ENCODE peak calls at places on chromosome 4, in nine cellular contexts. One of them, this sample, is unnamed.

GRCh38 chr4:155854597-155855226 is 11.4 kb downstream of the ASIC5 start:
- DNase-seq in GM23248: peak
- DNase-seq in BE2C: no peak
- DNase-seq in upper lobe of right lung: no peak
- DNase-seq in heart right ventricle: no peak
- DNase-seq in cardiac muscle cell: no peak
- DNase-seq in choroid plexus epithelial cell: peak
- DNase-seq in CD8-positive, alpha-beta T cell: no peak
- DNase-seq in H7: no peak
- DNase-seq in this sample: no peak

GRCh38 chr4:142435599-142436235 is 410.4 kb downstream of the INPP4B start:
- DNase-seq in CD8-positive, alpha-beta T cell: no peak
- DNase-seq in H7: peak
- DNase-seq in choroid plexus epithelial cell: peak
- DNase-seq in heart right ventricle: no peak
- DNase-seq in cardiac muscle cell: peak
- DNase-seq in BE2C: peak
- DNase-seq in upper lobe of right lung: no peak
- DNase-seq in GM23248: no peak
- DNase-seq in this sample: no peak

GRCh38 chr4:168449740-168450442 is 30.4 kb downstream of the DDX60L start:
- DNase-seq in CD8-positive, alpha-beta T cell: no peak
- DNase-seq in upper lobe of right lung: no peak
- DNase-seq in GM23248: peak
- DNase-seq in BE2C: peak
- DNase-seq in H7: no peak
- DNase-seq in choroid plexus epithelial cell: peak
- DNase-seq in heart right ventricle: no peak
- DNase-seq in cardiac muscle cell: no peak
- DNase-seq in this sample: no peak

GRCh38 chr4:84750260-84750955 is 167.5 kb downstream of the CDS1 start:
- DNase-seq in choroid plexus epithelial cell: peak
- DNase-seq in cardiac muscle cell: peak
- DNase-seq in GM23248: peak
- DNase-seq in upper lobe of right lung: no peak
- DNase-seq in heart right ventricle: no peak
- DNase-seq in H7: peak
- DNase-seq in CD8-positive, alpha-beta T cell: no peak
- DNase-seq in BE2C: peak
- DNase-seq in this sample: peak

GRCh38 chr4:171714791-171715454 is 98.3 kb upstream of the GALNTL6 start:
- DNase-seq in upper lobe of right lung: no peak
- DNase-seq in H7: no peak
- DNase-seq in heart right ventricle: no peak
- DNase-seq in GM23248: no peak
- DNase-seq in cardiac muscle cell: no peak
- DNase-seq in BE2C: no peak
- DNase-seq in choroid plexus epithelial cell: no peak
- DNase-seq in CD8-positive, alpha-beta T cell: no peak
- DNase-seq in this sample: no peak

GRCh38 chr4:169098054-169098896 is 88.2 kb upstream of the CBR4 start:
- DNase-seq in choroid plexus epithelial cell: peak
- DNase-seq in heart right ventricle: no peak
- DNase-seq in BE2C: no peak
- DNase-seq in GM23248: peak
- DNase-seq in H7: no peak
- DNase-seq in cardiac muscle cell: no peak
- DNase-seq in CD8-positive, alpha-beta T cell: no peak
- DNase-seq in upper lobe of right lung: no peak
- DNase-seq in this sample: no peak

GRCh38 chr4:47704693-47705325 is 133.1 kb downstream of the CORIN start:
- DNase-seq in choroid plexus epithelial cell: peak
- DNase-seq in upper lobe of right lung: no peak
- DNase-seq in H7: peak
- DNase-seq in GM23248: peak
- DNase-seq in cardiac muscle cell: peak
- DNase-seq in CD8-positive, alpha-beta T cell: no peak
- DNase-seq in BE2C: peak
- DNase-seq in heart right ventricle: peak
- DNase-seq in this sample: peak

GRCh38 chr4:15938182-15938581 is 358 bp downstream of the FGFBP1 start:
- DNase-seq in heart right ventricle: no peak
- DNase-seq in upper lobe of right lung: peak
- DNase-seq in H7: peak
- DNase-seq in CD8-positive, alpha-beta T cell: no peak
- DNase-seq in cardiac muscle cell: no peak
- DNase-seq in BE2C: no peak
- DNase-seq in choroid plexus epithelial cell: no peak
- DNase-seq in GM23248: peak
- DNase-seq in this sample: no peak

GRCh38 chr4:35970366-35970960 is 273.9 kb downstream of the ARAP2 start:
- DNase-seq in heart right ventricle: no peak
- DNase-seq in GM23248: no peak
- DNase-seq in H7: no peak
- DNase-seq in BE2C: no peak
- DNase-seq in choroid plexus epithelial cell: no peak
- DNase-seq in upper lobe of right lung: no peak
- DNase-seq in CD8-positive, alpha-beta T cell: no peak
- DNase-seq in cardiac muscle cell: no peak
- DNase-seq in this sample: no peak

GRCh38 chr4:169080970-169081369 is 70.9 kb upstream of the CBR4 start:
- DNase-seq in choroid plexus epithelial cell: peak
- DNase-seq in GM23248: no peak
- DNase-seq in upper lobe of right lung: no peak
- DNase-seq in heart right ventricle: peak
- DNase-seq in CD8-positive, alpha-beta T cell: no peak
- DNase-seq in cardiac muscle cell: no peak
- DNase-seq in H7: no peak
- DNase-seq in BE2C: no peak
- DNase-seq in this sample: no peak

GRCh38 chr4:24260922-24261581 is 323.3 kb downstream of the DHX15 start:
- DNase-seq in upper lobe of right lung: no peak
- DNase-seq in heart right ventricle: no peak
- DNase-seq in cardiac muscle cell: no peak
- DNase-seq in H7: no peak
- DNase-seq in CD8-positive, alpha-beta T cell: no peak
- DNase-seq in BE2C: no peak
- DNase-seq in choroid plexus epithelial cell: no peak
- DNase-seq in GM23248: peak
- DNase-seq in this sample: no peak

GRCh38 chr4:41665808-41666207 is 82.7 kb downstream of the PHOX2B start:
- DNase-seq in upper lobe of right lung: no peak
- DNase-seq in H7: no peak
- DNase-seq in cardiac muscle cell: no peak
- DNase-seq in heart right ventricle: no peak
- DNase-seq in BE2C: no peak
- DNase-seq in GM23248: no peak
- DNase-seq in choroid plexus epithelial cell: no peak
- DNase-seq in CD8-positive, alpha-beta T cell: no peak
- DNase-seq in this sample: no peak

GRCh38 chr4:52833941-52834525 is 28.1 kb upstream of the RASL11B start:
- DNase-seq in choroid plexus epithelial cell: peak
- DNase-seq in CD8-positive, alpha-beta T cell: no peak
- DNase-seq in heart right ventricle: no peak
- DNase-seq in BE2C: no peak
- DNase-seq in H7: no peak
- DNase-seq in cardiac muscle cell: no peak
- DNase-seq in GM23248: peak
- DNase-seq in upper lobe of right lung: no peak
- DNase-seq in this sample: no peak

GRCh38 chr4:176001171-176002006 is 64.3 kb upstream of the WDR17 start:
- DNase-seq in upper lobe of right lung: peak
- DNase-seq in heart right ventricle: peak
- DNase-seq in BE2C: peak
- DNase-seq in cardiac muscle cell: peak
- DNase-seq in GM23248: peak
- DNase-seq in H7: peak
- DNase-seq in CD8-positive, alpha-beta T cell: no peak
- DNase-seq in choroid plexus epithelial cell: peak
- DNase-seq in this sample: no peak

GRCh38 chr4:45033676-45034410 is 307.5 kb upstream of the GNPDA2 start:
- DNase-seq in heart right ventricle: peak
- DNase-seq in choroid plexus epithelial cell: no peak
- DNase-seq in BE2C: peak
- DNase-seq in GM23248: no peak
- DNase-seq in upper lobe of right lung: no peak
- DNase-seq in cardiac muscle cell: peak
- DNase-seq in CD8-positive, alpha-beta T cell: no peak
- DNase-seq in H7: no peak
- DNase-seq in this sample: no peak

GRCh38 chr4:81221303-81222081 is 6.5 kb upstream of the PRKG2 start:
- DNase-seq in H7: no peak
- DNase-seq in upper lobe of right lung: no peak
- DNase-seq in GM23248: peak
- DNase-seq in heart right ventricle: no peak
- DNase-seq in cardiac muscle cell: no peak
- DNase-seq in choroid plexus epithelial cell: peak
- DNase-seq in CD8-positive, alpha-beta T cell: no peak
- DNase-seq in BE2C: no peak
- DNase-seq in this sample: no peak

GRCh38 chr4:21507439-21507838 is 441.1 kb downstream of the KCNIP4 start:
- DNase-seq in GM23248: peak
- DNase-seq in upper lobe of right lung: no peak
- DNase-seq in CD8-positive, alpha-beta T cell: no peak
- DNase-seq in H7: no peak
- DNase-seq in heart right ventricle: no peak
- DNase-seq in cardiac muscle cell: no peak
- DNase-seq in choroid plexus epithelial cell: peak
- DNase-seq in BE2C: no peak
- DNase-seq in this sample: peak

GRCh38 chr4:20629180-20630115 is 70.8 kb upstream of the PACRGL start:
- DNase-seq in H7: no peak
- DNase-seq in cardiac muscle cell: no peak
- DNase-seq in CD8-positive, alpha-beta T cell: no peak
- DNase-seq in heart right ventricle: no peak
- DNase-seq in GM23248: no peak
- DNase-seq in BE2C: no peak
- DNase-seq in upper lobe of right lung: no peak
- DNase-seq in choroid plexus epithelial cell: no peak
- DNase-seq in this sample: no peak

GRCh38 chr4:156029691-156030090 is 76.0 kb upstream of the CTSO start:
- DNase-seq in cardiac muscle cell: no peak
- DNase-seq in upper lobe of right lung: no peak
- DNase-seq in BE2C: no peak
- DNase-seq in CD8-positive, alpha-beta T cell: no peak
- DNase-seq in GM23248: no peak
- DNase-seq in H7: no peak
- DNase-seq in heart right ventricle: no peak
- DNase-seq in choroid plexus epithelial cell: no peak
- DNase-seq in this sample: no peak

GRCh38 chr4:17788956-17789355 is 7.5 kb upstream of the FAM184B start:
- DNase-seq in H7: no peak
- DNase-seq in GM23248: peak
- DNase-seq in cardiac muscle cell: no peak
- DNase-seq in BE2C: no peak
- DNase-seq in choroid plexus epithelial cell: no peak
- DNase-seq in heart right ventricle: no peak
- DNase-seq in upper lobe of right lung: no peak
- DNase-seq in CD8-positive, alpha-beta T cell: no peak
- DNase-seq in this sample: no peak

GRCh38 chr4:75514949-75515612 is 808 bp downstream of the THAP6 start:
- DNase-seq in choroid plexus epithelial cell: no peak
- DNase-seq in CD8-positive, alpha-beta T cell: no peak
- DNase-seq in H7: no peak
- DNase-seq in BE2C: no peak
- DNase-seq in cardiac muscle cell: no peak
- DNase-seq in heart right ventricle: no peak
- DNase-seq in GM23248: peak
- DNase-seq in upper lobe of right lung: no peak
- DNase-seq in this sample: no peak

DNA sequence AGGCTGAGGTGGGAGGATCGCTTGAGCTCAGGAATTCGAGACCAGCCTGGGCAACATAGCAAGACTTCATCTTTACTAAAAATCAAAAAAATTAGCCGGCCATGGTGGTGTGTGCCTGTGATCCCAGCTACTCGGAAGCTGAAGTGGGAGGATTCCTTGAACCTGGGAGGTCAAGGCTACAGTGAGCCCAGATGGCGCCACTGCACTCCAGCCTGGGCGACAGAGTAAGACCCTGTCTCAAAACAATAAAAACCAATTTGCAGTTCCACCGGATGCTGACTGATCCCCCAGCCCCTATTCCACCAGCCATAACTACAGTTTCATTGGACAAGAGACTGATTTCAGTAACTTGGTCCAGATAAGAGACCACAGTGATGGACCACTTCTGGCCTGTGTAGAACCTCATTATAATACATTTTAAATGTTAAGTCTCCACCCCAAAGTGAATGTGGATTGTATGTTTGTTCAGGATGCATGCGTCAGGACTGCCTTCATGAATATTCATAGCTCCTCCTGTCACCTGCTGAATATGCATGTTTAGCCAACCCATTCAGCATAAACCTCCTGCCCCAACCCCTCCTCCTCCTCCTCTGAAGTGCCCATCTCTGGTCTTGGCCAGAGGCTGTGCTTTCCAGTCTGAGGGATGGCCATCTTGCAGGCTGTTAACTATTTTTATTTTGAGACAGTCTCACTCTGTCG is 2.3 kb upstream of the SLBP start:
- DNase-seq in H7: peak
- DNase-seq in cardiac muscle cell: no peak
- DNase-seq in choroid plexus epithelial cell: no peak
- DNase-seq in heart right ventricle: no peak
- DNase-seq in upper lobe of right lung: peak
- DNase-seq in BE2C: no peak
- DNase-seq in CD8-positive, alpha-beta T cell: no peak
- DNase-seq in GM23248: peak
- DNase-seq in this sample: no peak
- H3K4me3 ChIP-seq in H7: no peak
- H3K4me3 ChIP-seq in cardiac muscle cell: no peak
- H3K4me3 ChIP-seq in choroid plexus epithelial cell: no peak
- H3K4me3 ChIP-seq in heart right ventricle: no peak
- H3K4me3 ChIP-seq in upper lobe of right lung: no peak
- H3K4me3 ChIP-seq in BE2C: no peak
- H3K4me3 ChIP-seq in CD8-positive, alpha-beta T cell: no peak
- H3K4me3 ChIP-seq in GM23248: no peak
- H3K4me3 ChIP-seq in this sample: peak

GRCh38 chr4:39636786-39637185 is 1.9 kb downstream of the SMIM14 start:
- DNase-seq in BE2C: no peak
- DNase-seq in choroid plexus epithelial cell: peak
- DNase-seq in GM23248: peak
- DNase-seq in cardiac muscle cell: no peak
- DNase-seq in H7: no peak
- DNase-seq in CD8-positive, alpha-beta T cell: no peak
- DNase-seq in upper lobe of right lung: no peak
- DNase-seq in heart right ventricle: peak
- DNase-seq in this sample: no peak
- H3K4me3 ChIP-seq in BE2C: no peak
- H3K4me3 ChIP-seq in choroid plexus epithelial cell: peak
- H3K4me3 ChIP-seq in GM23248: peak
- H3K4me3 ChIP-seq in cardiac muscle cell: peak
- H3K4me3 ChIP-seq in H7: peak
- H3K4me3 ChIP-seq in CD8-positive, alpha-beta T cell: peak
- H3K4me3 ChIP-seq in upper lobe of right lung: peak
- H3K4me3 ChIP-seq in heart right ventricle: peak
- H3K4me3 ChIP-seq in this sample: peak

GRCh38 chr4:7876096-7876993 is 63.3 kb downstream of the AFAP1 start:
- DNase-seq in choroid plexus epithelial cell: peak
- DNase-seq in upper lobe of right lung: no peak
- DNase-seq in CD8-positive, alpha-beta T cell: no peak
- DNase-seq in heart right ventricle: no peak
- DNase-seq in BE2C: peak
- DNase-seq in GM23248: peak
- DNase-seq in cardiac muscle cell: peak
- DNase-seq in H7: peak
- DNase-seq in this sample: no peak
- H3K4me3 ChIP-seq in choroid plexus epithelial cell: no peak
- H3K4me3 ChIP-seq in upper lobe of right lung: no peak
- H3K4me3 ChIP-seq in CD8-positive, alpha-beta T cell: no peak
- H3K4me3 ChIP-seq in heart right ventricle: no peak
- H3K4me3 ChIP-seq in BE2C: peak
- H3K4me3 ChIP-seq in GM23248: peak
- H3K4me3 ChIP-seq in cardiac muscle cell: no peak
- H3K4me3 ChIP-seq in H7: no peak
- H3K4me3 ChIP-seq in this sample: no peak

GRCh38 chr4:184676093-184676492 is 26.6 kb downstream of the PRIMPOL start:
- DNase-seq in choroid plexus epithelial cell: no peak
- DNase-seq in cardiac muscle cell: no peak
- DNase-seq in CD8-positive, alpha-beta T cell: no peak
- DNase-seq in BE2C: no peak
- DNase-seq in GM23248: no peak
- DNase-seq in H7: no peak
- DNase-seq in upper lobe of right lung: no peak
- DNase-seq in heart right ventricle: no peak
- DNase-seq in this sample: no peak
- H3K4me3 ChIP-seq in choroid plexus epithelial cell: no peak
- H3K4me3 ChIP-seq in cardiac muscle cell: no peak
- H3K4me3 ChIP-seq in CD8-positive, alpha-beta T cell: no peak
- H3K4me3 ChIP-seq in BE2C: no peak
- H3K4me3 ChIP-seq in GM23248: no peak
- H3K4me3 ChIP-seq in H7: no peak
- H3K4me3 ChIP-seq in upper lobe of right lung: no peak
- H3K4me3 ChIP-seq in heart right ventricle: no peak
- H3K4me3 ChIP-seq in this sample: no peak

This sample was measured in Jurkat, Clone E6-1.